ENCODE peak calls at places on chromosome 5, in ten cellular contexts. I is EL; M is iris pigment epithelial cell; Y is naive thymus-derived CD4-positive, alpha-beta T cell; D is SK-MEL-5; E is T-helper 1 cell; H is AG08396; C is Kasumi-1; Q is WTC11; J is GF-D8. U is an unnamed sample.

GRCh38 chr5:158212915-158213314 is 354.0 kb upstream of the CLINT1 start:
- DNase-seq in I (peak; percentile 18), M (peak; percentile 9), Y (no peak), D (peak; percentile 30), E (no peak), H (no peak), C (no peak), Q (peak; percentile 38), J (no peak), U (no peak)

GRCh38 chr5:172533399-172534228 is 79.3 kb upstream of the SH3PXD2B start:
- DNase-seq in I (peak; percentile 31), M (no peak), Y (no peak), D (peak; percentile 13), E (no peak), H (no peak), C (no peak), Q (no peak), J (no peak), U (no peak)

GRCh38 chr5:151694035-151694485 is 7.3 kb upstream of the SPARC start:
- DNase-seq in I (no peak), M (peak; percentile 15), Y (no peak), D (peak; percentile 96), E (no peak), H (no peak), C (no peak), Q (no peak), J (no peak), U (no peak)

GRCh38 chr5:106737111-106737510 is 933.6 kb downstream of the EFNA5 start:
- DNase-seq in I (no peak), M (no peak), Y (no peak), D (no peak), E (no peak), H (no peak), C (no peak), Q (no peak), J (no peak), U (no peak)

GRCh38 chr5:87277279-87277835 is 9.7 kb downstream of the RASA1 start:
- DNase-seq in I (peak; percentile 32), M (peak; percentile 42), Y (no peak), D (no peak), E (no peak), H (no peak), C (no peak), Q (no peak), J (no peak), U (no peak)

GRCh38 chr5:74594172-74595040 is 46.1 kb downstream of the ENC1 start:
- DNase-seq in I (peak; percentile 15), M (peak; percentile 81), Y (no peak), D (no peak), E (no peak), H (no peak), C (no peak), Q (no peak), J (no peak), U (no peak)

GRCh38 chr5:40307920-40308319 is 371.8 kb upstream of the PTGER4 start:
- DNase-seq in I (no peak), M (no peak), Y (no peak), D (no peak), E (no peak), H (no peak), C (no peak), Q (no peak), J (no peak), U (no peak)

GRCh38 chr5:1104327-1105006 is 7.4 kb downstream of the SLC12A7 start:
- DNase-seq in I (no peak), M (no peak), Y (peak; percentile 74), D (no peak), E (peak; percentile 40), H (no peak), C (peak; percentile 76), Q (no peak), J (no peak), U (peak; percentile 28)

GRCh38 chr5:133396187-133396621 is 216.1 kb downstream of the FSTL4 start:
- DNase-seq in I (no peak), M (no peak), Y (no peak), D (no peak), E (no peak), H (no peak), C (no peak), Q (peak; percentile 47), J (no peak), U (no peak)

GRCh38 chr5:61732376-61732775 is 400.3 kb downstream of the ZSWIM6 start:
- DNase-seq in I (no peak), M (no peak), Y (no peak), D (no peak), E (no peak), H (no peak), C (no peak), Q (no peak), J (no peak), U (no peak)

GRCh38 chr5:180818275-180818674 is 15.7 kb upstream of the MGAT1 start:
- DNase-seq in I (no peak), M (no peak), Y (no peak), D (no peak), E (no peak), H (no peak), C (no peak), Q (no peak), J (no peak), U (no peak)

GRCh38 chr5:132677191-132677590 is 3.4 kb downstream of the IL4 start:
- DNase-seq in I (peak; percentile 96), M (peak; percentile 91), Y (no peak), D (peak; percentile 24), E (no peak), H (peak; percentile 95), C (no peak), Q (peak; percentile 36), J (no peak), U (no peak)

GRCh38 chr5:143053780-143054179 is 283.6 kb downstream of the ARHGAP26 start:
- DNase-seq in I (no peak), M (no peak), Y (no peak), D (no peak), E (no peak), H (no peak), C (no peak), Q (no peak), J (no peak), U (no peak)

GRCh38 chr5:81344736-81345135 is 43.3 kb downstream of the ZCCHC9 start:
- DNase-seq in I (no peak), M (no peak), Y (no peak), D (no peak), E (no peak), H (no peak), C (no peak), Q (no peak), J (no peak), U (no peak)

GRCh38 chr5:84688566-84688965 is 303.9 kb upstream of the EDIL3 start:
- DNase-seq in I (peak; percentile 47), M (peak; percentile 89), Y (no peak), D (no peak), E (no peak), H (peak; percentile 2), C (no peak), Q (no peak), J (no peak), U (no peak)

GRCh38 chr5:142674438-142675210 is 11.3 kb downstream of the FGF1 start:
- DNase-seq in I (peak; percentile 68), M (peak; percentile 57), Y (no peak), D (no peak), E (no peak), H (peak; percentile 56), C (no peak), Q (no peak), J (no peak), U (no peak)

GRCh38 chr5:172383231-172383802 is 71.0 kb downstream of the SH3PXD2B start:
- DNase-seq in I (peak; percentile 51), M (peak; percentile 83), Y (no peak), D (no peak), E (no peak), H (peak; percentile 24), C (no peak), Q (no peak), J (no peak), U (no peak)

GRCh38 chr5:149037819-149038218 is 25.0 kb downstream of the SH3TC2 start:
- DNase-seq in I (no peak), M (no peak), Y (no peak), D (peak; percentile 81), E (no peak), H (no peak), C (peak; percentile 57), Q (no peak), J (no peak), U (no peak)

GRCh38 chr5:92380069-92380770 is 997.1 kb upstream of the ARRDC3 start:
- DNase-seq in I (no peak), M (peak; percentile 35), Y (no peak), D (no peak), E (no peak), H (no peak), C (no peak), Q (no peak), J (no peak), U (no peak)

GRCh38 chr5:178606269-178606668 is 16.1 kb upstream of the COL23A1 start:
- DNase-seq in I (no peak), M (peak; percentile 60), Y (no peak), D (no peak), E (no peak), H (peak; percentile 9), C (no peak), Q (no peak), J (no peak), U (no peak)

GRCh38 chr5:1564182-1564748 is 40.5 kb upstream of the LPCAT1 start:
- DNase-seq in I (peak; percentile 77), M (peak; percentile 50), Y (no peak), D (no peak), E (no peak), H (peak; percentile 63), C (no peak), Q (no peak), J (no peak), U (no peak)

GRCh38 chr5:180291234-180291940 is 496 bp downstream of the MAPK9 start:
- DNase-seq in I (peak; percentile 25), M (no peak), Y (no peak), D (no peak), E (no peak), H (no peak), C (no peak), Q (peak; percentile 39), J (no peak), U (no peak)

GRCh38 chr5:492314-492893 is 31.8 kb downstream of the SLC9A3 start:
- DNase-seq in I (no peak), M (no peak), Y (no peak), D (no peak), E (no peak), H (no peak), C (no peak), Q (no peak), J (no peak), U (no peak)

GRCh38 chr5:176979669-176980068 is 26.9 kb downstream of the UIMC1 start:
- DNase-seq in I (no peak), M (no peak), Y (no peak), D (no peak), E (no peak), H (no peak), C (no peak), Q (no peak), J (no peak), U (no peak)

U was measured in effector memory CD4-positive, alpha-beta T cell.